ENCODE peak calls at places on chromosomes 1 and 21, in seven cellular contexts. R is heart left ventricle, X is testis, U is stomach, M is breast epithelium, D is endothelial cell of umbilical vein, W is HCT116. V is an unnamed sample. For H3K4me1, the result is how much of the 10 kb centered on the place peaks cover.

GRCh38 chr21:41477641-41478318 is 30.2 kb downstream of the TMPRSS2 start:
- DNase-seq in M (peak), W (no peak), U (peak), R (no peak), X (peak), D (no peak), V (no peak)

GRCh38 chr1:193094112-193094511 is 11.1 kb downstream of the GLRX2 start:
- DNase-seq in D (no peak), W (no peak), U (no peak), M (no peak), R (no peak), X (no peak), V (no peak)

GRCh38 chr1:183646780-183647179 is 6.3 kb downstream of the APOBEC4 start:
- DNase-seq in D (no peak), X (no peak), U (no peak), W (no peak), R (no peak), M (no peak), V (no peak)

GRCh38 chr1:39034114-39034654 is 8.0 kb downstream of the NDUFS5 start:
- DNase-seq in M (no peak), U (no peak), W (no peak), D (no peak), X (no peak), R (no peak), V (no peak)

GRCh38 chr21:42013338-42013737 is 3.2 kb upstream of the ZBTB21 start:
- DNase-seq in M (no peak), X (no peak), U (no peak), W (no peak), D (no peak), R (no peak), V (no peak)

GRCh38 chr21:46550511-46550941 is 54.4 kb downstream of the S100B start:
- DNase-seq in R (no peak), U (peak), X (no peak), M (no peak), W (no peak), D (no peak), V (no peak)

GRCh38 chr21:15731243-15731613 is 1.4 kb downstream of the USP25 start:
- DNase-seq in M (no peak), D (peak), U (no peak), X (no peak), W (no peak), R (no peak), V (no peak)

GRCh38 chr1:116495534-116495933 is 75.3 kb downstream of the CD58 start:
- DNase-seq in X (no peak), U (no peak), M (no peak), D (no peak), W (no peak), R (peak), V (no peak)

GRCh38 chr1:160756617-160757206 is 17.7 kb downstream of the SLAMF7 start:
- DNase-seq in D (no peak), U (no peak), R (no peak), M (no peak), W (no peak), X (no peak), V (no peak)

GRCh38 chr1:29275435-29275834 is 39.1 kb downstream of the PTPRU start:
- DNase-seq in D (no peak), X (no peak), R (no peak), U (no peak), W (no peak), M (no peak), V (no peak)

GRCh38 chr21:43741425-43742096 is 22.6 kb downstream of the PDXK start:
- DNase-seq in W (no peak), U (no peak), X (no peak), D (no peak), M (no peak), R (no peak), V (no peak)

GRCh38 chr21:42853621-42854020 is 25.7 kb downstream of the WDR4 start:
- DNase-seq in D (no peak), X (no peak), U (no peak), M (no peak), R (no peak), W (no peak), V (no peak)

GRCh38 chr1:231138221-231138620 is 23.6 kb upstream of the TRIM67 start:
- DNase-seq in X (no peak), M (no peak), D (no peak), W (no peak), U (no peak), R (no peak), V (no peak)

GRCh38 chr1:56645663-56646330 is 683 bp downstream of the PRKAA2 start:
- DNase-seq in U (peak), W (no peak), M (no peak), R (no peak), D (peak), X (peak), V (no peak)

GRCh38 chr21:33406493-33406892 is 3.3 kb downstream of the IFNGR2 start:
- DNase-seq in U (no peak), M (no peak), D (no peak), X (peak), R (no peak), W (no peak), V (no peak)

GRCh38 chr1:204091787-204092312 is 18.9 kb downstream of the SOX13 start:
- DNase-seq in R (no peak), M (no peak), D (no peak), W (no peak), X (no peak), U (no peak), V (no peak)

GRCh38 chr1:41620365-41621169 is 136.1 kb upstream of the EDN2 start:
- DNase-seq in D (no peak), W (no peak), R (no peak), M (no peak), U (no peak), X (no peak), V (no peak)

GRCh38 chr1:15948600-15949452 is 27.1 kb downstream of the ZBTB17 start:
- DNase-seq in W (no peak), M (no peak), X (peak), D (peak), U (peak), R (peak), V (peak)

GRCh38 chr1:25710583-25711347 is 89.2 kb upstream of the SELENON start:
- DNase-seq in D (no peak), W (no peak), R (no peak), M (no peak), X (no peak), U (no peak), V (no peak)

GRCh38 chr1:33248244-33248643 is 8.0 kb upstream of the ZNF362 start:
- DNase-seq in X (no peak), U (no peak), D (no peak), R (no peak), W (no peak), M (no peak), V (no peak)

GRCh38 chr1:83889707-83890106 is 109.2 kb downstream of the TTLL7 start:
- DNase-seq in D (peak), M (no peak), R (no peak), U (no peak), X (no peak), W (no peak), V (no peak)

GRCh38 chr21:35223480-35224156 is 174.5 kb upstream of the RUNX1 start:
- DNase-seq in U (no peak), R (no peak), M (no peak), W (no peak), D (peak), X (no peak), V (no peak)

GRCh38 chr1:168136709-168137514 is at the start of gene GPR161:
- DNase-seq in M (no peak), D (peak), U (peak), X (peak), W (no peak), R (peak), V (peak)

GRCh38 chr1:243343970-243344749 is 88.3 kb downstream of the SDCCAG8 start:
- DNase-seq in D (peak), M (no peak), R (no peak), U (no peak), X (no peak), W (peak), V (no peak)

GRCh38 chr1:19424651-19425570 is 60.4 kb downstream of the CAPZB start:
- DNase-seq in R (no peak), W (no peak), M (no peak), U (no peak), D (no peak), X (no peak), V (no peak)
- H3K4me1 ChIP-seq in R (half or more), W (under half), M (under half), U (half or more), D (under half), X (half or more), V (half or more)

GRCh38 chr1:162632743-162633326 is 571 bp downstream of the DDR2 start:
- DNase-seq in M (no peak), D (peak), X (no peak), W (no peak), U (no peak), R (peak), V (peak)
- TF ChIP-seq POLR2A in M (no peak), D (no peak), X (no peak), W (no peak), U (no peak), R (no peak), V (no peak)

GRCh38 chr1:220880367-220880680 is 1.1 kb downstream of the HLX start:
- DNase-seq in R (no peak), W (no peak), U (no peak), D (no peak), X (no peak), M (no peak), V (no peak)
- H3K4me1 ChIP-seq in R (half or more), W (under half), U (half or more), D (under half), X (under half), M (under half), V (under half)

GRCh38 chr1:70220015-70220414 is 1.2 kb upstream of the SRSF11 start:
- DNase-seq in M (no peak), W (no peak), R (no peak), X (no peak), U (no peak), D (no peak), V (no peak)
- TF ChIP-seq POLR2A in M (no peak), W (no peak), R (no peak), X (no peak), U (no peak), D (no peak), V (no peak)

DNA sequence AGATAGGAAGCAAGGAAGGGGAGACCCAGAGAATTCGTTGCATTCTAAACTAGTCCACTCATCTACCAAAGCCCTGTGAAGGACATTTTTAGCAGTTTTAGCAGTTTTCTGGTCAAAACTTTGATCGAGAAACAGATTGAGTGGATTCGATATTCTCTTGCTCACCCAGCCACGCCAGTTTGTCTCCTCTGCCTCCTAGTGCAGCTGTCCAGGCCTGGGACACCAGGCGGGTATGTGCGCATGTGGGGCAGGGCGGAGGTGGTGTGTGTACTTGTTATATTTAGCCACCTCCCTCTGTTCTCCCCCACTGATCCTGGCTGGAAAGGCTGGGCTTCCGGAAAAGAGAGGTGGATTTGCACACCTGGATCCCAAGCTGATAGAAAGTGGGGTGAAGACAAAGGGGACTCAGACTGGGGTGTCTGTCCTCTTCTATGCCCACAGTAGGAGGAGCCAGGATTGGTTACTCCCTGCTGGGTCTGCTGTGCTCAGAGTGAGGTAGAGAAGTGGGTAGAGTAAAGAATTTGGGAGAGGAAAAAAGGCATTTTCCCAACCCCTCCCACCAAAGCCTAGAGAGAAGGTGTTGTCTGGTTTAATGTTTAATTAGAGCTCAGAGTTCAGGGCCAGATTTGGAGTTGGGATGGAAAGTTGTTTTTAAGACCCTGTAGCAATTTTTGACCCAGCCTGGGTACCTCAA is 3.8 kb downstream of the LMNA start:
- DNase-seq in W (no peak), M (peak), X (peak), R (peak), U (peak), D (no peak), V (peak)
- H3K4me1 ChIP-seq in W (half or more), M (under half), X (half or more), R (half or more), U (half or more), D (half or more), V (under half)

DNA sequence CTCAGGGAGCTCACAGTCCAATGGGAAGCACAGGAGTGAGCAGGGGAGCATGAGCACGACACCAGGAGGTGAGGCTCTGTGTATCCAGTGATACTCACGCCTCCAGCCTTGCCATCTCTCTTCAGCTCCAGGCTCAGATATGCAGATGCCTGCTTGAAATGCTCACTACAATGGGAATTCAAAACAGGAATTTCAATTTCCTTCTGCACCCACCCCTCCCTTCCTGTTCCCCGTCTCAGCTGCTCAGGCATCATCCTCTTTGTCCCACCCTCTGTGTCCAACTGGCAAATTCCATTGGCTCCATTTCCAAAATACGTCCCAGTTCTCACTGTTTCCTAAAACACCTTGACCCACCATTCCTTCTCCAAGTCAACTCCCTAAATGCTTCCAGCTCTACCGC is 58.9 kb downstream of the FBXO2 start:
- DNase-seq in M (no peak), D (peak), U (no peak), X (no peak), W (no peak), R (no peak), V (no peak)
- TF ChIP-seq POLR2A in M (no peak), D (no peak), U (no peak), X (no peak), W (no peak), R (no peak), V (no peak)

GRCh38 chr1:201715351-201715750 is 113.6 kb upstream of the IPO9 start:
- DNase-seq in X (no peak), U (no peak), D (no peak), W (no peak), M (no peak), R (no peak), V (no peak)

GRCh38 chr1:201715801-201716741 is 112.9 kb upstream of the IPO9 start:
- DNase-seq in D (no peak), W (no peak), M (no peak), R (no peak), U (no peak), X (no peak), V (no peak)

GRCh38 chr1:201716742-201717135 is 112.2 kb upstream of the IPO9 start:
- DNase-seq in D (no peak), X (no peak), M (no peak), U (no peak), R (no peak), W (no peak), V (no peak)

GRCh38 chr1:201718346-201719202 is 110.4 kb upstream of the IPO9 start:
- DNase-seq in X (no peak), U (no peak), D (no peak), R (no peak), M (no peak), W (no peak), V (peak)

DNA sequence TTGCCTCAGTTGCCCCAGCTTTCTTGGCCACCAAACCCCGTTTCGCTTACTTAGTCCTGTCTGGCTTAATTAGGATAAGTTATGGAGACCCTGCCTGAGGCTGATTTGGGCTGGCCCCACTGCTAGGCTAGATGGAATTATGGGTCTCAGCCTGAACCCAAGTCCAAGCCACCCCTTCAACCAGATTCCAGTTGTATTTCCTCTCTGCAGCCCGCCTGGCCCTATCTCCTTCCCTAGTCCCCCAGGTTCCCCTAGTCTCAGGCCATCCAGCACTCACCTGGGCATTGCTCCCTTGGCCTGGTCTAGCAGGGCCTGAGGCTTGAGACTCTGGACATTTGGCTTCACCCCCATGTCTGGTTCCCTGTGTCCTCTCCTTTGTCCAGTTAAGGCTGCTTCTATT is 111.7 kb upstream of the IPO9 start:
- DNase-seq in D (no peak), U (no peak), R (no peak), W (no peak), M (no peak), X (no peak), V (no peak)
- H3K4me1 ChIP-seq in D (under half), U (half or more), R (half or more), W (under half), M (under half), X (under half), V (half or more)

DNA sequence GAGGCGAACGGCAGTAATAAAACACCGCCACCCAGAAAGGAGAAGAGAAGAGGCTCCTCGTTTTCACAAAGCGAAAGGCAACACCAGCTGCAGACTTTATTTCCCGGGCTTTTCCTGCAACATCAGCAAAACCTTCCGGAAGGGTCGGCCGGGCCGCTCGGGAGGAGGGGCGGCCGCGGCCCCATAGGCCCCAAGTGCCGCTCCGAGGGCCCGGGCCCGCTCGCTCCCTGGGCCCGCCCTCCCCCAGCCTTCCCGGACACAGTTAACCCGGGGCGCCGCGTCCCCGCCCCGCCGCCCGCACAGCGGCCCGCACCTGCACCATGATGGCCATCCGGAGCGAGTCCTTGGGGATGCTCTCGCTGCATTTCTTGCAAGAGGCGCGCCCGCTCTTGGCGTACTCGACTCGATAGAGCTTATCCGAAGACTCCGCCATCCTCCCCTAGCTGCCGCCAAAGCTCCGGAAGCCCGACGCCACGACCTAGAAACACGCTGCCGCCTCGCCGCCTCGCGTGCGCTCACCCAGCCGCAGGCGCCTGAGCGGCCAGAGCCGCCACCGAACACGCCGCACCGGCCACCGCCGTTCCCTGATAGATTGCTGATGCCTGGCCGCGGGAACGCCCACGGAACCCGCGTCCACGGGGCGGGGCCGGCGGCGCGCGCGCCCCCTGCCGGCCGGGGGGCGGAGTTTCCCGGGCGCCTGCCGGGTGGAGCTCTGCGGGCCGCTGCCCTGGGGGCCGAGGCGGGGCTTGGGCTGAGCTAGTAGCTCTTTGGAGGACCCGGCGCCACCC is at the start of gene PARP1:
- DNase-seq in D (peak), R (peak), U (peak), X (peak), W (peak), M (peak), V (peak)
- TF ChIP-seq POLR2A in D (peak), R (peak), U (no peak), X (no peak), W (peak), M (no peak), V (peak)

GRCh38 chr21:26079376-26079775 is 91.2 kb downstream of the APP start:
- DNase-seq in M (no peak), X (no peak), W (no peak), U (no peak), R (no peak), D (no peak), V (no peak)
- H3K4me1 ChIP-seq in M (under half), X (under half), W (under half), U (under half), R (under half), D (under half), V (under half)

DNA sequence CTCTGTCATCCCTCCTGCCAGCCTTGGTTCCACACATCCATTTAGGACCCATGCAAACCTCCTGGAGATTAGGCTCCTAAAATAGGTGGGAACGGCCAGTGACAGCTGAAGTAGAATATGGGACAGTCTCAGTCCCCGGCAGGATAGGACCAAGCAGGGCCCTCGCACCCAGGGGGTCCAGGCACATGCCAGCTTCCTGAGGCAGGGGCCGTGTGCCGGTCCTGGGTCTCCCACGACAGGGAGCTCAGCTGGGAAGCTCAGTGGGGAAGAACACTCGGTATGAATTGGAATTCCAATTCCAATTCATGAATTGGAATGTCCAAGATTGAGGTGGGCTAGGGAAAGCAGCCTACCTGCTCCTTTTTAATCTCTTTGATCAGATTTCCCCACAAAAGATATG is 9.8 kb downstream of the MUL1 start:
- DNase-seq in W (no peak), X (no peak), D (no peak), M (no peak), R (no peak), U (no peak), V (no peak)
- TF ChIP-seq POLR2A in W (no peak), X (no peak), D (no peak), M (no peak), R (no peak), U (no peak), V (no peak)

V was measured in ovary.